ENCODE peak calls at places on chromosomes 13 and 19, in eight cellular contexts. R, A, U, C, L, S, V and T are unnamed samples.

GRCh38 chr13:97234742-97235141 is 12.6 kb downstream of the MBNL2 start:
- DNase-seq in R (no peak), A (no peak), U (peak), C (no peak), L (no peak), S (no peak), V (no peak), T (no peak)

GRCh38 chr19:5743640-5744039 is 23.2 kb downstream of the CATSPERD start:
- DNase-seq in R (no peak), A (no peak), U (no peak), C (no peak), L (no peak), S (peak), V (no peak), T (no peak)

GRCh38 chr19:49613374-49613773 is 22.4 kb downstream of the PRR12 start:
- DNase-seq in R (no peak), A (no peak), U (no peak), C (no peak), L (no peak), S (peak), V (no peak), T (no peak)

GRCh38 chr13:72217142-72217541 is 350.1 kb upstream of the DACH1 start:
- DNase-seq in R (no peak), A (no peak), U (no peak), C (no peak), L (no peak), S (no peak), V (no peak), T (no peak)

GRCh38 chr13:72390909-72391308 is 336.5 kb downstream of the MZT1 start:
- DNase-seq in R (no peak), A (peak), U (no peak), C (no peak), L (no peak), S (peak), V (no peak), T (no peak)

GRCh38 chr19:495047-495439 is 1.2 kb upstream of the MADCAM1 start:
- DNase-seq in R (no peak), A (no peak), U (no peak), C (no peak), L (no peak), S (no peak), V (no peak), T (no peak)

GRCh38 chr13:114116734-114117133 is 15.7 kb downstream of the RASA3 start:
- DNase-seq in R (peak), A (no peak), U (no peak), C (no peak), L (no peak), S (no peak), V (no peak), T (peak)

GRCh38 chr13:100434010-100434763 is 154.4 kb downstream of the GGACT start:
- DNase-seq in R (no peak), A (peak), U (no peak), C (peak), L (no peak), S (peak), V (no peak), T (no peak)

GRCh38 chr19:49150106-49150943 is 4.9 kb downstream of the HRC start:
- DNase-seq in R (peak), A (peak), U (peak), C (no peak), L (peak), S (peak), V (peak), T (no peak)

GRCh38 chr13:47603365-47603764 is 397.7 kb downstream of the SUCLA2 start:
- DNase-seq in R (no peak), A (no peak), U (no peak), C (no peak), L (no peak), S (peak), V (no peak), T (no peak)

GRCh38 chr19:31144471-31144870 is 204.8 kb downstream of the TSHZ3 start:
- DNase-seq in R (no peak), A (no peak), U (no peak), C (no peak), L (no peak), S (no peak), V (no peak), T (no peak)

GRCh38 chr13:83248751-83249150 is 633.5 kb downstream of the SLITRK1 start:
- DNase-seq in R (no peak), A (no peak), U (no peak), C (no peak), L (no peak), S (peak), V (no peak), T (no peak)

GRCh38 chr19:46718157-46718933 is 1.4 kb upstream of the PRKD2 start:
- DNase-seq in R (peak), A (no peak), U (peak), C (no peak), L (peak), S (no peak), V (peak), T (no peak)

GRCh38 chr13:107590556-107590955 is 624.8 kb downstream of the LIG4 start:
- DNase-seq in R (no peak), A (no peak), U (no peak), C (no peak), L (no peak), S (no peak), V (no peak), T (no peak)

GRCh38 chr19:48244289-48244688 is 11.4 kb downstream of the CARD8 start:
- DNase-seq in R (no peak), A (no peak), U (peak), C (no peak), L (no peak), S (no peak), V (peak), T (no peak)

GRCh38 chr13:38538412-38538811 is 148.5 kb upstream of the FREM2 start:
- DNase-seq in R (no peak), A (no peak), U (no peak), C (no peak), L (no peak), S (no peak), V (peak), T (no peak)

GRCh38 chr19:54576411-54576976 is 2.9 kb downstream of the LILRA2 start:
- DNase-seq in R (peak), A (no peak), U (no peak), C (no peak), L (no peak), S (no peak), V (no peak), T (no peak)

GRCh38 chr19:33818426-33818825 is 21.8 kb downstream of the KCTD15 start:
- DNase-seq in R (peak), A (no peak), U (no peak), C (no peak), L (no peak), S (no peak), V (no peak), T (peak)

GRCh38 chr19:7869453-7869909 is 4.7 kb downstream of the PRR36 start:
- DNase-seq in R (peak), A (peak), U (peak), C (no peak), L (no peak), S (no peak), V (peak), T (peak)

GRCh38 chr19:17539288-17540117 is 15.9 kb upstream of the COLGALT1 start:
- DNase-seq in R (peak), A (peak), U (peak), C (peak), L (peak), S (peak), V (peak), T (peak)
- TF ChIP-seq CTCF in R (no peak), A (no peak), U (no peak), C (peak), L (no peak), S (no peak), V (no peak), T (peak)

GRCh38 chr13:26503826-26504594 is 53.5 kb upstream of the WASF3 start:
- DNase-seq in R (no peak), A (no peak), U (no peak), C (no peak), L (no peak), S (peak), V (no peak), T (no peak)

GRCh38 chr13:26498524-26499208 is 58.8 kb upstream of the WASF3 start:
- DNase-seq in R (no peak), A (no peak), U (no peak), C (no peak), L (no peak), S (peak), V (no peak), T (no peak)

GRCh38 chr13:26499209-26499601 is 58.3 kb upstream of the WASF3 start:
- DNase-seq in R (no peak), A (no peak), U (no peak), C (no peak), L (no peak), S (no peak), V (no peak), T (no peak)

GRCh38 chr13:26500618-26501320 is 56.7 kb upstream of the WASF3 start:
- DNase-seq in R (no peak), A (no peak), U (no peak), C (no peak), L (no peak), S (no peak), V (no peak), T (no peak)

DNA sequence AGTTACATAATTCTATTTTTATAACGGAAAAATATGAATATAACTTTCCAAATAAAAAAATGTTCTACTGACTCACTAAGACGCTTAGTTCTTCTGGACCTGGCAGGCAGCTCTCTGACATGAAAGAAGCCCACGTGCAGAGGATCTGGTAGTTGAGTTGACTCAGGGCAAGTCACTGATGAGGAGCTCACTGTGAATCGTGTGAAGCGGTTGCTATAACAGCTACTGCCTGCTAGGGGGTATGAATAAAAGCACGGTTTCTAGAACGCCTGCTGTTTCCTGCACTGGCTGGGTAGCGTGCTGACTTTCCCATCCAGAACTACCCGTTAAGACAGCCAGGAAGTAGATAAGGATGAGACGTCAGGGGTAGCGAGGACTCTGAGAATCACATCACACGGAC is 54.7 kb upstream of the WASF3 start:
- DNase-seq in R (peak), A (peak), U (no peak), C (no peak), L (no peak), S (peak), V (no peak), T (no peak)
- TF ChIP-seq CTCF in R (peak), A (no peak), U (no peak), C (no peak), L (no peak), S (peak), V (no peak), T (peak)

DNA sequence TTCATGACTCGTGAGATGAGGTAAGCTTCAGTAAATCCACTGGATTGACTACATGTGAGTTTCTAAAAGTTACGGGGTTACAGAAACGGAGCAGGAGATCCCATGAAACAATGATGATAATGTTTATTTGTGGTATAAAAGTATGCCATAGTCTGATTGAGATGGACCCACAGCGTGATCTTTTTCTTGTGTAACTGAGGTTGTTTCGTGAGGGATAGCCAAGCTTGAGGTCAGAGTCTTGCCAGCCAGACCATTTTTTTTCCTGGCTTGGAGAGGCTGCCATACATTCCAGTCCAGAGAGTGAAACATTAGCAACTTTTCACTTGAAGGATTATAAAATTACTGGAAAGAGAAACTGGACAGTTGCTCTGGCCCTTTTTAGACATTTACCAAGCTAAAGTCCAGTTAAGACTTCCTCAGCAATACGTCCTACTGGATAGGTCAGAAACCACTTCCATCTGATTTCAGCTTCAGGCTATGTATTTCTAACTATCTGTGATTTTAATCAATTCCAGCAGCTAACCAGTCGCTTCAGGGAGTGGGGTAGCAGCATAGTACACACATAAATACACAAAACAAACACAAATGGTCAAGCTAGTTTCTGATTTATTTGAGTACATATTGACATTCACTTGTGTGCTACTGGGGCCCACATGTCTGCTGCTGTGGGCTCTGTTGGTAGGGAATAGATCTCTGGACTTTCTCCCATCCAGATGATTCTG is 194.6 kb downstream of the POSTN start:
- DNase-seq in R (no peak), A (peak), U (no peak), C (peak), L (no peak), S (peak), V (no peak), T (no peak)
- TF ChIP-seq CTCF in R (no peak), A (no peak), U (no peak), C (no peak), L (no peak), S (no peak), V (no peak), T (no peak)

GRCh38 chr19:51703655-51704515 is 10.8 kb downstream of the SPACA6 start:
- DNase-seq in R (peak), A (peak), U (peak), C (peak), L (peak), S (peak), V (peak), T (peak)
- TF ChIP-seq CTCF in R (peak), A (no peak), U (peak), C (peak), L (no peak), S (no peak), V (peak), T (peak)

GRCh38 chr13:44989071-44989889 is at the start of the genes GPALPP1 and NUFIP1:
- DNase-seq in R (peak), A (peak), U (peak), C (peak), L (peak), S (peak), V (peak), T (peak)
- TF ChIP-seq CTCF in R (peak), A (no peak), U (no peak), C (peak), L (no peak), S (no peak), V (no peak), T (peak)

GRCh38 chr19:12247644-12248222 is 47.0 kb downstream of the ZNF44 start:
- DNase-seq in R (no peak), A (peak), U (no peak), C (no peak), L (no peak), S (no peak), V (no peak), T (no peak)

DNA sequence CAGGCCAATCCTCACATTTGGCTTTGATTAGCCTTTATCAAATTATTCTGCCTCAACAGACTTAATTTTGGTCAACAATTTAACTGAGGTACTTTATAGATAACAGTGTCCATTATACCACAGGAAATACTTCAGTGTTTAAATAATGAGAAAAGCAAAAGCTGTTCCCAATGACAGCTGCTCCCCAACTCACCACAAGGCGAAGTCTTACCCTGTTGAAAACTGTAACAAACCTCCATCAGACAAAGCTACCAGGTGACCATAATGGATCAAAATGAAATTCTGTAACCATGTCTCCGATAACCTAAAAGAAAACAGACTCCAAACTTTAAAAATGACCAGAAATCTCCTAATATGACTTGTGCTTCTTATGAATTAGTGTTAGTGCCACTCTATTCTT is 50.3 kb downstream of the ZNF44 start:
- DNase-seq in R (no peak), A (no peak), U (no peak), C (no peak), L (no peak), S (no peak), V (peak), T (no peak)
- TF ChIP-seq CTCF in R (peak), A (no peak), U (no peak), C (no peak), L (no peak), S (no peak), V (peak), T (no peak)